ENCODE peak calls at places on chromosomes 2 and 18, in eight cellular contexts. O is ovary, N is GM12865, C is colonic mucosa, Z is left ventricle myocardium inferior, A is HCT116, D is astrocyte of the cerebellum, H is A549. K is an unnamed sample.

GRCh38 chr2:111149882-111150455 is 29.3 kb downstream of the BCL2L11 start:
- DNase-seq in O (no peak), N (no peak), C (no peak), Z (no peak), A (no peak), D (no peak), H (no peak), K (no peak)

GRCh38 chr2:887639-888038 is 63.0 kb upstream of the SNTG2 start:
- DNase-seq in O (no peak), N (no peak), C (no peak), Z (no peak), A (no peak), D (no peak), H (no peak), K (no peak)

GRCh38 chr2:158529379-158530110 is 72.8 kb downstream of the PKP4 start:
- DNase-seq in O (no peak), N (no peak), C (no peak), Z (no peak), A (no peak), D (no peak), H (no peak), K (no peak)

GRCh38 chr2:12536926-12537325 is 179.8 kb upstream of the TRIB2 start:
- DNase-seq in O (peak; percentile 32), N (no peak), C (no peak), Z (no peak), A (no peak), D (no peak), H (no peak), K (no peak)

GRCh38 chr2:15700131-15700530 is 108.5 kb downstream of the DDX1 start:
- DNase-seq in O (no peak), N (no peak), C (no peak), Z (no peak), A (no peak), D (no peak), H (no peak), K (no peak)

GRCh38 chr18:68734311-68734710 is 19.4 kb upstream of the TMX3 start:
- DNase-seq in O (no peak), N (no peak), C (no peak), Z (no peak), A (no peak), D (no peak), H (no peak), K (no peak)

GRCh38 chr2:7813541-7814310 is 868.1 kb upstream of the ID2 start:
- DNase-seq in O (no peak), N (no peak), C (no peak), Z (no peak), A (no peak), D (no peak), H (no peak), K (no peak)

GRCh38 chr18:63382843-63383242 is 15.8 kb upstream of the KDSR start:
- DNase-seq in O (no peak), N (no peak), C (no peak), Z (no peak), A (no peak), D (no peak), H (no peak), K (no peak)

GRCh38 chr2:232388324-232388891 is 9.9 kb downstream of the ALPP start:
- DNase-seq in O (no peak), N (no peak), C (no peak), Z (no peak), A (no peak), D (no peak), H (no peak), K (peak; percentile 91)

GRCh38 chr2:175627405-175627804 is 374.7 kb downstream of the LNPK start:
- DNase-seq in O (no peak), N (no peak), C (no peak), Z (no peak), A (no peak), D (no peak), H (no peak), K (no peak)

GRCh38 chr2:28080911-28081310 is 190.4 kb downstream of the BABAM2 start:
- DNase-seq in O (peak; percentile 24), N (no peak), C (no peak), Z (no peak), A (no peak), D (no peak), H (peak; percentile 22), K (no peak)

GRCh38 chr2:52220393-52220792 is 1188.5 kb upstream of the NRXN1 start:
- DNase-seq in O (no peak), N (no peak), C (no peak), Z (peak; percentile 6), A (no peak), D (no peak), H (no peak), K (no peak)

GRCh38 chr18:63073481-63073880 is 246.1 kb downstream of the BCL2 start:
- DNase-seq in O (no peak), N (peak; percentile 76), C (no peak), Z (no peak), A (no peak), D (no peak), H (peak; percentile 21), K (no peak)

GRCh38 chr2:96103388-96103705 is 13.0 kb downstream of the ADRA2B start:
- DNase-seq in O (no peak), N (no peak), C (no peak), Z (no peak), A (no peak), D (no peak), H (no peak), K (peak; percentile 77)

GRCh38 chr2:33298233-33298632 is 178.2 kb upstream of the RASGRP3 start:
- DNase-seq in O (no peak), N (no peak), C (no peak), Z (no peak), A (no peak), D (no peak), H (peak; percentile 37), K (no peak)

GRCh38 chr2:163252199-163252598 is 413.6 kb upstream of the KCNH7 start:
- DNase-seq in O (no peak), N (no peak), C (no peak), Z (no peak), A (no peak), D (no peak), H (peak; percentile 4), K (no peak)

GRCh38 chr18:54947115-54947514 is 12.1 kb downstream of the CCDC68 start:
- DNase-seq in O (peak; percentile 22), N (no peak), C (peak; percentile 63), Z (no peak), A (no peak), D (no peak), H (peak; percentile 19), K (no peak)

GRCh38 chr18:54948350-54948837 is 10.9 kb downstream of the CCDC68 start:
- DNase-seq in O (no peak), N (no peak), C (no peak), Z (no peak), A (no peak), D (no peak), H (peak; percentile 55), K (no peak)

GRCh38 chr18:54946149-54946581 is 13.1 kb downstream of the CCDC68 start:
- DNase-seq in O (no peak), N (peak; percentile 30), C (peak; percentile 91), Z (peak; percentile 23), A (peak; percentile 26), D (no peak), H (peak; percentile 66), K (no peak)

GRCh38 chr18:54949588-54949987 is 9.7 kb downstream of the CCDC68 start:
- DNase-seq in O (no peak), N (no peak), C (no peak), Z (no peak), A (no peak), D (no peak), H (no peak), K (no peak)

DNA sequence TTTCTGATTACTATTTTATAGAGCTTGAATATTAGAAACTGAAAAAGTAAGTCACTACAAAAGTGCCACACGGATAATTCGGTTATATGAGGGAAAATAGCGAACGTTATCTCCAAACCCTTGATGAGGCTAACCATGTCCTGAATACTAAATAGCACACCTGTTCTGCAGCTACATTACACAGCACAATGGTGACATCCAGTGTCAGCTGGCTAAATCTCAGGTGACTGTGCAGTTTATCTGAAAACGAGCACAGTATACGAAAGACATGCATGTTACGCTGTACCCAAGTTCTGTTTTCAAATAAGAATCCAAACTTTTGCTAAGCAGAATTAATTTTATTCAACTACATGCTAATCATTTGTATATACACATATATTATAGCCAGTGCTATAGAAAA is 9.0 kb downstream of the CCDC68 start:
- DNase-seq in O (no peak), N (no peak), C (no peak), Z (no peak), A (peak; percentile 26), D (no peak), H (no peak), K (no peak)
- TF ChIP-seq CTCF in O (no peak), N (peak; percentile 15), C (peak; percentile 27), Z (no peak), A (peak; percentile 25), D (no peak), H (peak; percentile 19), K (peak; percentile 42)

GRCh38 chr2:148557844-148558436 is 86.6 kb upstream of the EPC2 start:
- DNase-seq in O (no peak), N (peak; percentile 81), C (no peak), Z (no peak), A (no peak), D (no peak), H (no peak), K (no peak)
- TF ChIP-seq CTCF in O (no peak), N (peak; percentile 48), C (peak; percentile 13), Z (no peak), A (peak; percentile 33), D (no peak), H (no peak), K (peak; percentile 16)

DNA sequence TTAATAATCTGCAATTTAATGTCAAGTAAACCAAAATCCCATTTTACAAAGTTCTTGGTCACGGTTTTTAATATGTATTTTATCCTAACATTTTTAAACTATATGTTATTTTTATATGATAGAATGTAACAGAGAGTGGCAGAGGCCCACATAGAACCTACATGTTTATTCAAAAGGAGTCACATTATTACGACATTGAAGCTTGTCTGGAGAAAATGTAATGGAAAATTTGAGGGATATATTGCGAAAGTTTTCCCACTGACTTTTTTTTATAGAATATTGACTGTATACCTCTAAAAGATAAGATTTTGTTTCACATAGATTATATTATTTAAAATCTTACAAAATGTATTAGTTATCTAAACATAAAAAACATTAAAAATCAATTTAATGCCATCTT is 89.6 kb upstream of the COL3A1 start:
- DNase-seq in O (no peak), N (no peak), C (no peak), Z (no peak), A (no peak), D (no peak), H (no peak), K (no peak)
- TF ChIP-seq CTCF in O (no peak), N (no peak), C (no peak), Z (no peak), A (no peak), D (no peak), H (no peak), K (no peak)

DNA sequence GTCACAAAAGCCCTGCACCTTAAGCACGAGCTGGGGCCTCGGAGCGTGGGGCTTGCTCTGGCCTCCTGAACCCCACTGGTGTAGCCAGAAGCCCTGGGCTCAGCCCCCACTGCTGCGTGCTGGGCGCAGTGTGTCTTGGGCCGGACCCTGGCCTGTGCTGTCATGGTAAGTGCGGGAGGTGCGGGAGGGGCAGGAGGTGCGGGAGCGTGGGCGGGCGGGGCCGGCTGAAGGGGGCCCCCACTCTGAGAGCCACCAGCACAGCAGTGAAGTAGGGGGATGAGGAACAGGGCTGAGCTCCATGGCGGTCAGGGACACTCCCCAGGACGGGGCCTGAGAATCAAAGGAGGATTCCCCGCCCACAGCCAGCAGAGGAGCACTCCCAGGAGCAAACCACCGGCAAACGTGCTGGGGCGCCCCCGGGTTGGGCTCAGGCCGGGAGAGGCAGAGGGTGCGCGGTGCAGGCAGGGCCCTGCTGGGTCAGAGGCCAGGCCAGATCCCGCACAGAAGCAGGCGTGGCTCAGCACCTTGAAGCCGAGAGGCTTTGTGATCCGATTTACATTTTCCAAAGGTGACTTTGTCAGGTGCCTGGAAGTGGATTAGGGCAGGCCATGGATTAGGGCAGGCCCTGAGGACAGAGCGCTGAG is 152.1 kb upstream of the RAB6C start:
- DNase-seq in O (no peak), N (no peak), C (no peak), Z (no peak), A (no peak), D (no peak), H (no peak), K (no peak)
- TF ChIP-seq CTCF in O (no peak), N (no peak), C (no peak), Z (no peak), A (no peak), D (no peak), H (no peak), K (no peak)

K was measured in chondrocyte.